ENCODE peak calls at places on chromosomes 1 and 21, in five cellular contexts. E is right lobe of liver; D is AG04450; Y is hepatocyte; X is stimulated activated CD8-positive, alpha-beta memory T cell treated with anti-CD3 and anti-CD28 coated beads, Interleukin-15, amount 100 ng/mL, for 24 hours. U is an unnamed sample.

GRCh38 chr1:150152772-150153461 is 3.2 kb downstream of the PLEKHO1 start:
- DNase-seq in E (no peak), Y (no peak), X (no peak), D (no peak), U (no peak)

GRCh38 chr1:158371188-158371953 is 17.7 kb downstream of the CD1E start:
- DNase-seq in D (no peak), E (no peak), X (no peak), Y (no peak), U (no peak)

GRCh38 chr1:189152685-189153084 is 1325.0 kb downstream of the BRINP3 start:
- DNase-seq in Y (no peak), D (no peak), X (no peak), E (no peak), U (no peak)

GRCh38 chr1:24237750-24238149 is 50.7 kb upstream of the IFNLR1 start:
- DNase-seq in D (no peak), X (no peak), Y (no peak), E (no peak), U (no peak)

GRCh38 chr1:230878584-230878975 is 10.3 kb upstream of the C1orf198 start:
- DNase-seq in Y (peak), X (no peak), D (peak), E (no peak), U (no peak)

GRCh38 chr1:234862944-234863515 is 253.1 kb upstream of the IRF2BP2 start:
- DNase-seq in Y (peak), X (no peak), D (no peak), E (peak), U (peak)

GRCh38 chr1:44672254-44672955 is 1.9 kb downstream of the TMEM53 start:
- DNase-seq in X (no peak), D (no peak), E (no peak), Y (no peak), U (no peak)

GRCh38 chr21:44286086-44286715 is 525 bp downstream of the AIRE start:
- DNase-seq in E (no peak), Y (no peak), D (no peak), X (no peak), U (no peak)

GRCh38 chr1:71417421-71417820 is 336.6 kb upstream of the ZRANB2 start:
- DNase-seq in X (no peak), D (no peak), E (no peak), Y (no peak), U (no peak)

GRCh38 chr1:43600033-43601020 is 49.6 kb upstream of the KDM4A start:
- DNase-seq in X (no peak), D (no peak), Y (no peak), E (no peak), U (no peak)